ENCODE peak calls at places on chromosome 4, in nine cellular contexts. One of them, this sample, is unnamed.

GRCh38 chr4:115249808-115250207 is 136.4 kb upstream of the NDST4 start:
- DNase-seq in fibroblast of pulmonary artery: no peak
- DNase-seq in tibial nerve: no peak
- DNase-seq in hepatocyte: no peak
- DNase-seq in mucosa of descending colon: no peak
- DNase-seq in ascending aorta: no peak
- DNase-seq in NCI-H345: no peak
- DNase-seq in activated B cell treated with CpG ODN at 0.5 μM for 24 hours: no peak
- DNase-seq in mesendoderm: no peak
- DNase-seq in this sample: no peak

GRCh38 chr4:183411291-183411861 is 33.1 kb upstream of the CDKN2AIP start:
- DNase-seq in fibroblast of pulmonary artery: no peak
- DNase-seq in tibial nerve: no peak
- DNase-seq in hepatocyte: no peak
- DNase-seq in mucosa of descending colon: no peak
- DNase-seq in ascending aorta: no peak
- DNase-seq in NCI-H345: no peak
- DNase-seq in activated B cell treated with CpG ODN at 0.5 μM for 24 hours: no peak
- DNase-seq in mesendoderm: no peak
- DNase-seq in this sample: no peak

GRCh38 chr4:7210818-7211217 is 18.5 kb downstream of the SORCS2 start:
- DNase-seq in fibroblast of pulmonary artery: peak; percentile 73
- DNase-seq in tibial nerve: no peak
- DNase-seq in hepatocyte: no peak
- DNase-seq in mucosa of descending colon: no peak
- DNase-seq in ascending aorta: no peak
- DNase-seq in NCI-H345: no peak
- DNase-seq in activated B cell treated with CpG ODN at 0.5 μM for 24 hours: no peak
- DNase-seq in mesendoderm: no peak
- DNase-seq in this sample: no peak

GRCh38 chr4:61915501-61915900 is 715.4 kb downstream of the ADGRL3 start:
- DNase-seq in fibroblast of pulmonary artery: no peak
- DNase-seq in tibial nerve: no peak
- DNase-seq in hepatocyte: no peak
- DNase-seq in mucosa of descending colon: no peak
- DNase-seq in ascending aorta: no peak
- DNase-seq in NCI-H345: no peak
- DNase-seq in activated B cell treated with CpG ODN at 0.5 μM for 24 hours: no peak
- DNase-seq in mesendoderm: no peak
- DNase-seq in this sample: no peak

GRCh38 chr4:26839016-26839415 is 21.6 kb upstream of the STIM2 start:
- DNase-seq in fibroblast of pulmonary artery: no peak
- DNase-seq in tibial nerve: no peak
- DNase-seq in hepatocyte: no peak
- DNase-seq in mucosa of descending colon: no peak
- DNase-seq in ascending aorta: no peak
- DNase-seq in NCI-H345: no peak
- DNase-seq in activated B cell treated with CpG ODN at 0.5 μM for 24 hours: no peak
- DNase-seq in mesendoderm: no peak
- DNase-seq in this sample: no peak

GRCh38 chr4:65370709-65371108 is 299.6 kb downstream of the EPHA5 start:
- DNase-seq in fibroblast of pulmonary artery: no peak
- DNase-seq in tibial nerve: no peak
- DNase-seq in hepatocyte: no peak
- DNase-seq in mucosa of descending colon: no peak
- DNase-seq in ascending aorta: no peak
- DNase-seq in NCI-H345: no peak
- DNase-seq in activated B cell treated with CpG ODN at 0.5 μM for 24 hours: no peak
- DNase-seq in mesendoderm: no peak
- DNase-seq in this sample: no peak

GRCh38 chr4:182554736-182555135 is 311.5 kb downstream of the TENM3 start:
- DNase-seq in fibroblast of pulmonary artery: no peak
- DNase-seq in tibial nerve: no peak
- DNase-seq in hepatocyte: no peak
- DNase-seq in mucosa of descending colon: no peak
- DNase-seq in ascending aorta: no peak
- DNase-seq in NCI-H345: no peak
- DNase-seq in activated B cell treated with CpG ODN at 0.5 μM for 24 hours: no peak
- DNase-seq in mesendoderm: no peak
- DNase-seq in this sample: no peak

GRCh38 chr4:104860227-104861123 is 286.2 kb upstream of the TET2 start:
- DNase-seq in fibroblast of pulmonary artery: peak; percentile 82
- DNase-seq in tibial nerve: peak; percentile 33
- DNase-seq in hepatocyte: peak; percentile 82
- DNase-seq in mucosa of descending colon: no peak
- DNase-seq in ascending aorta: no peak
- DNase-seq in NCI-H345: peak; percentile 77
- DNase-seq in activated B cell treated with CpG ODN at 0.5 μM for 24 hours: no peak
- DNase-seq in mesendoderm: peak; percentile 85
- DNase-seq in this sample: peak; percentile 29

GRCh38 chr4:102527695-102528094 is 26.5 kb downstream of the NFKB1 start:
- DNase-seq in fibroblast of pulmonary artery: no peak
- DNase-seq in tibial nerve: no peak
- DNase-seq in hepatocyte: no peak
- DNase-seq in mucosa of descending colon: no peak
- DNase-seq in ascending aorta: no peak
- DNase-seq in NCI-H345: no peak
- DNase-seq in activated B cell treated with CpG ODN at 0.5 μM for 24 hours: no peak
- DNase-seq in mesendoderm: no peak
- DNase-seq in this sample: no peak